ENCODE peak calls at places on chromosome 19, in five cellular contexts. A is fibroblast of the conjunctiva, Z is Caki2, H is foreskin fibroblast, T is Panc1. E is an unnamed sample.

GRCh38 chr19:38384209-38385027 is 3.4 kb downstream of the GGN start:
- DNase-seq in T (no peak), Z (no peak), H (no peak), A (no peak), E (no peak)

GRCh38 chr19:42528354-42529247 is at the start of gene CEACAM1:
- DNase-seq in Z (peak; percentile 28), H (no peak), A (no peak), T (no peak), E (no peak)

GRCh38 chr19:55418185-55418584 is 10.6 kb upstream of the UBE2S start:
- DNase-seq in H (peak; percentile 79), T (peak; percentile 60), Z (peak; percentile 64), A (peak; percentile 72), E (no peak)

GRCh38 chr19:1474765-1475351 is 4.2 kb downstream of the C19orf25 start:
- DNase-seq in A (no peak), Z (no peak), H (no peak), T (no peak), E (no peak)

GRCh38 chr19:19087676-19088075 is 23.9 kb downstream of the SLC25A42 start:
- DNase-seq in A (no peak), Z (no peak), H (no peak), T (no peak), E (no peak)

GRCh38 chr19:53177986-53178385 is 15.2 kb downstream of the ZNF665 start:
- DNase-seq in H (no peak), T (no peak), Z (no peak), A (no peak), E (no peak)

GRCh38 chr19:18551631-18552030 is 6.0 kb upstream of the KXD1 start:
- DNase-seq in H (no peak), A (no peak), T (no peak), Z (no peak), E (no peak)

GRCh38 chr19:6952956-6953355 is 65.6 kb downstream of the ADGRE1 start:
- DNase-seq in A (no peak), H (no peak), Z (no peak), T (no peak), E (no peak)

GRCh38 chr19:18746393-18747167 is 44.5 kb downstream of the COMP start:
- DNase-seq in Z (no peak), H (no peak), A (no peak), T (no peak), E (no peak)

GRCh38 chr19:42114412-42114811 is 17.8 kb downstream of the POU2F2 start:
- DNase-seq in H (no peak), A (no peak), Z (no peak), T (no peak), E (no peak)

GRCh38 chr19:46660601-46661019 is 372 bp downstream of the DACT3 start:
- DNase-seq in T (no peak), H (no peak), Z (no peak), A (no peak), E (no peak)